ENCODE peak calls at places on chromosomes 4 and X, in five cellular contexts. K is colonic mucosa, J is PC-3, D is pancreas, C is heart right ventricle. M is an unnamed sample.
A peak's percentile ranks its signal among the peaks of the same experiment; 100 is the strongest.

GRCh38 chrX:107691024-107691448 is 62.7 kb downstream of the PRPS1 start:
- DNase-seq in C (no peak), K (no peak), J (no peak), D (no peak), M (peak; percentile 7)

GRCh38 chr4:8242782-8243556 is 26.6 kb upstream of the HTRA3 start:
- DNase-seq in C (no peak), J (no peak), D (no peak), K (no peak), M (no peak)

GRCh38 chrX:94097852-94098251 is 423.8 kb downstream of the FAM133A start:
- DNase-seq in J (no peak), K (no peak), D (no peak), C (no peak), M (no peak)

GRCh38 chrX:141879616-141880015 is 24.1 kb upstream of the MAGEC1 start:
- DNase-seq in C (no peak), K (no peak), J (peak; percentile 32), D (no peak), M (no peak)

GRCh38 chrX:67614414-67614813 is 70.6 kb downstream of the AR start:
- DNase-seq in K (no peak), C (no peak), J (peak; percentile 1), D (no peak), M (no peak)

GRCh38 chr4:149884046-149884445 is 68.4 kb upstream of the IQCM start:
- DNase-seq in C (peak; percentile 21), K (peak; percentile 72), D (no peak), J (no peak), M (no peak)

GRCh38 chr4:159002950-159003349 is 99.9 kb upstream of the RAPGEF2 start:
- DNase-seq in C (no peak), D (no peak), K (peak; percentile 41), J (no peak), M (peak; percentile 34)

GRCh38 chr4:121096629-121097028 is 24.3 kb upstream of the NDNF start:
- DNase-seq in D (no peak), C (no peak), K (no peak), J (peak; percentile 50), M (peak; percentile 10)

GRCh38 chr4:122672091-122672490 is 51.2 kb upstream of the IL21 start:
- DNase-seq in C (no peak), D (no peak), K (no peak), J (no peak), M (no peak)

GRCh38 chrX:72392816-72393800 is 87.4 kb upstream of the CITED1 start:
- DNase-seq in D (no peak), K (no peak), J (peak; percentile 63), C (no peak), M (no peak)

GRCh38 chr4:75834772-75835154 is 67.5 kb downstream of the PPEF2 start:
- DNase-seq in D (no peak), C (no peak), J (no peak), K (no peak), M (no peak)

GRCh38 chr4:165199722-165200121 is 7.6 kb upstream of the KLHL2 start:
- DNase-seq in K (no peak), C (no peak), J (peak; percentile 88), D (peak; percentile 10), M (no peak)

GRCh38 chr4:80201326-80202151 is 4.2 kb downstream of the PRDM8 start:
- DNase-seq in J (no peak), K (no peak), C (no peak), D (no peak), M (no peak)

GRCh38 chr4:164357957-164358356 is 396.0 kb upstream of the SMIM31 start:
- DNase-seq in D (no peak), C (no peak), K (no peak), J (no peak), M (no peak)

GRCh38 chr4:157358439-157358838 is 137.9 kb downstream of the GRIA2 start:
- DNase-seq in K (no peak), C (no peak), D (no peak), J (no peak), M (no peak)

GRCh38 chr4:6855692-6856297 is 53.8 kb upstream of the TBC1D14 start:
- DNase-seq in J (peak; percentile 68), C (no peak), D (no peak), K (no peak), M (peak; percentile 9)
- H3K27ac ChIP-seq in J (peak overlapping the region; percentile 85), C (peak overlapping the region; percentile 63), D (no peak overlapping the region), K (no peak overlapping the region), M (no peak overlapping the region)

GRCh38 chr4:147479817-147480216 is 1.1 kb upstream of the EDNRA start:
- DNase-seq in D (peak; percentile 22), J (no peak), K (no peak), C (peak; percentile 29), M (no peak)
- H3K4me3 ChIP-seq in D (no peak overlapping the region), J (no peak overlapping the region), K (no peak overlapping the region), C (no peak overlapping the region), M (no peak overlapping the region)

GRCh38 chr4:82423245-82424054 is 6.8 kb downstream of the HNRNPDL start:
- DNase-seq in D (no peak), J (peak; percentile 87), C (no peak), K (no peak), M (no peak)
- H3K36me3 ChIP-seq in D (peaks cover 38% of the 10 kb centered on the region), J (peaks cover 45% of the 10 kb centered on the region), C (peaks cover 12% of the 10 kb centered on the region), K (peaks cover 6% of the 10 kb centered on the region), M (peaks cover 14% of the 10 kb centered on the region)

DNA sequence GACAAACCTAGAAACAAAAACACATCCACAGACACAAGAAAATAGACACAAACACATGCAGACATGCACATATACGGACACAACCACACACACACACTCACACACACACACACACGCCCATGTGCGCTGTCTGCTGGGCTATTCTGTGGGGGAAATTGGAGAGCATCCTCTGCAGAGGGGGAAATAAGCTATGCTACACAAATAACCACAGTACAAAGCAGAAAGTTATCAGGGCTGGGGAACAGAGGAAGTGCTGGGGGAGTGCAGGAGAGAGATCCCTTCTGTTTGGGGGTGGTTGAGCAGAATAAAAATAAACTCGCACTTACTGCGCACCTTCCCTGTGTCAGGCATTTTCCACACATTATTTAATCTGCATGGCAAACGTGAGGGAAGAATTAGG is 19.8 kb downstream of the IQSEC2 start:
- DNase-seq in C (no peak), J (no peak), K (no peak), D (no peak), M (no peak)
- H3K27ac ChIP-seq in C (no peak overlapping the region), J (no peak overlapping the region), K (no peak overlapping the region), D (no peak overlapping the region), M (no peak overlapping the region)

DNA sequence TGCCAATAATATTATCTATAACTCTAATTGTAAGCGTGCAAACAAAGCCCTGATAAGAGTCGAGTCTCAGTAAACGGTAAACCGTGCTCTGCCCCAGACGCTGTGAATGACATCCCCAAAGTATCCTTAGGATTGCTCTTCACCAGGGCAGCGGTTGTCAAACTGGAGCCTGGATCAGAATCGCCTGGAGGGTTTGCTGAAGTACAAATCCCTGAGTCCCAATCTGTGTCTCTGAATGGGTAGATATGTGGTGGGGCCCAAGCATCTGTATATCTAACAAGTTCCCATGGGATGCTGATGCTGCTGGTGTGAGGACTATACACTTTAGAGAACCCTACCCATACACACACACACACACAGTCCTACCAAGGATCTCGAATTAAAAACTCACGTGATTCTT is 813 bp upstream of the APBB2 start:
- DNase-seq in K (peak; percentile 28), D (no peak), C (no peak), J (no peak), M (no peak)
- H3K4me3 ChIP-seq in K (peak overlapping the region; percentile 63), D (peak overlapping the region; percentile 93), C (no peak overlapping the region), J (peak overlapping the region; percentile 57), M (no peak overlapping the region)

GRCh38 chr4:78863254-78863869 is 75.9 kb downstream of the PAQR3 start:
- DNase-seq in J (no peak), D (no peak), K (no peak), C (no peak), M (no peak)
- H3K36me3 ChIP-seq in J (peaks cover 5% of the 10 kb centered on the region), D (no peaks in the 10 kb centered on the region), K (no peaks in the 10 kb centered on the region), C (no peaks in the 10 kb centered on the region), M (no peaks in the 10 kb centered on the region)

DNA sequence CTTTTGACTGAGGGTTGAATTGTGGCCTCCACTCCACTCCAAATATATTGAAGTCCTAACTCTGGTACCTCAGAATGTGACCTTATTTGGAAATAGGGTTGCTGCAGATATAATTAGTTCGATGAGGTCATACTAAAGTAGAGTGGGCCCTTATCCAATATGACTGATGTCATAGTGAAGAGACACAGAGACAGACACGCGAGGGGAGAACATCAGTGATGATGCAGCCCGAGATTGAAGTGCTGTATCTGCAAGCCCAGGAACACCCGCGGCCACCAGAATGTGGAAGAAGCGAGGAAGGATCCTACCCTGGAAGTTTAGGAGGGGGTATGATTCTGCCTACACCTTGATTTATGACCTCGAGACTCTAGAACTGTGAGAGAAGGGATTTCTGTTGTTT is 279.0 kb downstream of the ANKRD50 start:
- DNase-seq in C (no peak), K (no peak), J (no peak), D (no peak), M (no peak)
- H3K27ac ChIP-seq in C (no peak overlapping the region), K (no peak overlapping the region), J (peak overlapping the region; percentile 89), D (no peak overlapping the region), M (no peak overlapping the region)

M was measured in small intestine.